ENCODE peak calls at places on chromosomes 7 and 10, in seven cellular contexts. P is HEK293T, D is GM06990, Q is IMR-90, O is AG20443, H is NCI-H1436, B is colonic mucosa. G is an unnamed sample.

GRCh38 chr7:94374721-94375120 is 20.0 kb upstream of the COL1A2 start:
- DNase-seq in P (no peak), D (no peak), Q (no peak), O (no peak), H (peak), B (no peak), G (no peak)

GRCh38 chr7:116234517-116235200 is 24.3 kb downstream of the TES start:
- DNase-seq in P (no peak), D (no peak), Q (no peak), O (no peak), H (no peak), B (no peak), G (no peak)

GRCh38 chr7:33062023-33062781 is at the start of gene NT5C3A:
- DNase-seq in P (peak), D (no peak), Q (no peak), O (peak), H (peak), B (peak), G (no peak)

GRCh38 chr7:148185050-148185449 is 405.5 kb upstream of the C7orf33 start:
- DNase-seq in P (no peak), D (no peak), Q (no peak), O (peak), H (no peak), B (no peak), G (no peak)

GRCh38 chr7:73906874-73907273 is 45.9 kb downstream of the TMEM270 start:
- DNase-seq in P (no peak), D (no peak), Q (no peak), O (peak), H (no peak), B (no peak), G (no peak)

GRCh38 chr10:44971419-44971818 is 7.2 kb downstream of the DEPP1 start:
- DNase-seq in P (no peak), D (no peak), Q (no peak), O (no peak), H (no peak), B (no peak), G (no peak)

GRCh38 chr10:42640610-42641229 is 2.4 kb upstream of the ZNF33B start:
- DNase-seq in P (no peak), D (no peak), Q (no peak), O (no peak), H (no peak), B (peak), G (no peak)

GRCh38 chr7:77422500-77422899 is 6.4 kb upstream of the GSAP start:
- DNase-seq in P (no peak), D (no peak), Q (no peak), O (no peak), H (no peak), B (no peak), G (no peak)

GRCh38 chr10:71880425-71881306 is 29.6 kb upstream of the PSAP start:
- DNase-seq in P (no peak), D (no peak), Q (no peak), O (no peak), H (no peak), B (no peak), G (no peak)

GRCh38 chr10:3813986-3814831 is 29.2 kb upstream of the KLF6 start:
- DNase-seq in P (no peak), D (no peak), Q (peak), O (peak), H (no peak), B (no peak), G (no peak)

GRCh38 chr7:108002726-108003590 is at the start of gene LAMB1:
- DNase-seq in P (peak), D (no peak), Q (peak), O (peak), H (peak), B (peak), G (no peak)

GRCh38 chr7:23389701-23390100 is 80.6 kb downstream of the IGF2BP3 start:
- DNase-seq in P (no peak), D (no peak), Q (no peak), O (no peak), H (no peak), B (no peak), G (no peak)

GRCh38 chr10:128367807-128368206 is 241.6 kb upstream of the MKI67 start:
- DNase-seq in P (no peak), D (no peak), Q (no peak), O (no peak), H (no peak), B (no peak), G (no peak)

GRCh38 chr10:128480601-128481000 is 354.4 kb upstream of the MKI67 start:
- DNase-seq in P (no peak), D (no peak), Q (no peak), O (no peak), H (no peak), B (no peak), G (no peak)

GRCh38 chr10:111175786-111176185 is 99.0 kb downstream of the ADRA2A start:
- DNase-seq in P (no peak), D (no peak), Q (no peak), O (no peak), H (no peak), B (no peak), G (no peak)

GRCh38 chr10:30384791-30385201 is 35.7 kb upstream of the MTPAP start:
- DNase-seq in P (no peak), D (no peak), Q (peak), O (peak), H (peak), B (no peak), G (no peak)

GRCh38 chr7:79403879-79404278 is 49.6 kb downstream of the MAGI2 start:
- DNase-seq in P (no peak), D (no peak), Q (no peak), O (no peak), H (no peak), B (no peak), G (no peak)

GRCh38 chr10:33263453-33263852 is 71.0 kb downstream of the NRP1 start:
- DNase-seq in P (no peak), D (no peak), Q (peak), O (peak), H (no peak), B (no peak), G (no peak)

GRCh38 chr7:57201021-57201894 is 69.0 kb upstream of the ZNF479 start:
- DNase-seq in P (no peak), D (no peak), Q (no peak), O (no peak), H (no peak), B (no peak), G (no peak)

GRCh38 chr10:80542053-80542452 is 4.4 kb downstream of the SH2D4B start:
- DNase-seq in P (no peak), D (no peak), Q (peak), O (no peak), H (no peak), B (no peak), G (no peak)

GRCh38 chr7:129149546-129149945 is 5.0 kb downstream of the TSPAN33 start:
- DNase-seq in P (no peak), D (no peak), Q (no peak), O (no peak), H (no peak), B (no peak), G (no peak)

GRCh38 chr7:117124585-117125220 is 171.4 kb downstream of the ST7 start:
- DNase-seq in P (peak), D (peak), Q (peak), O (peak), H (no peak), B (peak), G (peak)

GRCh38 chr10:29344073-29344820 is 55.4 kb downstream of the LYZL1 start:
- DNase-seq in P (no peak), D (no peak), Q (peak), O (peak), H (no peak), B (no peak), G (peak)

GRCh38 chr10:24444337-24444736 is 235.4 kb downstream of the KIAA1217 start:
- DNase-seq in P (no peak), D (no peak), Q (peak), O (peak), H (no peak), B (no peak), G (no peak)

GRCh38 chr7:156751319-156751718 is 110.7 kb downstream of the RNF32 start:
- DNase-seq in P (no peak), D (no peak), Q (peak), O (peak), H (no peak), B (no peak), G (no peak)

GRCh38 chr7:15643000-15643705 is 43.3 kb downstream of the MEOX2 start:
- DNase-seq in P (no peak), D (no peak), Q (no peak), O (no peak), H (no peak), B (no peak), G (no peak)